ENCODE peak calls at places on chromosomes 4 and X, in ten cellular contexts. One of them, this sample, is unnamed. For H3K4me1, the result is how much of the 10 kb centered on the place peaks cover.

GRCh38 chrX:48153769-48154168 is 23.3 kb downstream of the SPACA5B start:
- DNase-seq in H9: no peak
- DNase-seq in esophagus squamous epithelium: no peak
- DNase-seq in OCI-LY7: no peak
- DNase-seq in upper lobe of right lung: no peak
- DNase-seq in PC-3: no peak
- DNase-seq in CD4-positive, alpha-beta memory T cell: no peak
- DNase-seq in sigmoid colon: no peak
- DNase-seq in GM23248: no peak
- DNase-seq in aorta: no peak
- DNase-seq in this sample: no peak

GRCh38 chr4:186857793-186858192 is 134.1 kb upstream of the FAT1 start:
- DNase-seq in H9: no peak
- DNase-seq in esophagus squamous epithelium: no peak
- DNase-seq in OCI-LY7: no peak
- DNase-seq in upper lobe of right lung: no peak
- DNase-seq in PC-3: no peak
- DNase-seq in CD4-positive, alpha-beta memory T cell: no peak
- DNase-seq in sigmoid colon: no peak
- DNase-seq in GM23248: no peak
- DNase-seq in aorta: no peak
- DNase-seq in this sample: no peak

GRCh38 chrX:404656-405055 is 17.9 kb upstream of the PPP2R3B start:
- DNase-seq in H9: no peak
- DNase-seq in esophagus squamous epithelium: no peak
- DNase-seq in OCI-LY7: no peak
- DNase-seq in upper lobe of right lung: no peak
- DNase-seq in PC-3: no peak
- DNase-seq in CD4-positive, alpha-beta memory T cell: no peak
- DNase-seq in sigmoid colon: no peak
- DNase-seq in GM23248: no peak
- DNase-seq in aorta: no peak
- DNase-seq in this sample: no peak

GRCh38 chr4:101515099-101515498 is 167.8 kb upstream of the PPP3CA start:
- DNase-seq in H9: no peak
- DNase-seq in esophagus squamous epithelium: no peak
- DNase-seq in OCI-LY7: no peak
- DNase-seq in upper lobe of right lung: no peak
- DNase-seq in PC-3: no peak
- DNase-seq in CD4-positive, alpha-beta memory T cell: no peak
- DNase-seq in sigmoid colon: no peak
- DNase-seq in GM23248: no peak
- DNase-seq in aorta: no peak
- DNase-seq in this sample: no peak

GRCh38 chr4:139317635-139318034 is 15.4 kb upstream of the NDUFC1 start:
- DNase-seq in H9: no peak
- DNase-seq in esophagus squamous epithelium: no peak
- DNase-seq in OCI-LY7: no peak
- DNase-seq in upper lobe of right lung: no peak
- DNase-seq in PC-3: no peak
- DNase-seq in CD4-positive, alpha-beta memory T cell: no peak
- DNase-seq in sigmoid colon: no peak
- DNase-seq in GM23248: no peak
- DNase-seq in aorta: no peak
- DNase-seq in this sample: no peak

GRCh38 chrX:53288173-53288572 is 6.8 kb upstream of the IQSEC2 start:
- DNase-seq in H9: peak
- DNase-seq in esophagus squamous epithelium: no peak
- DNase-seq in OCI-LY7: no peak
- DNase-seq in upper lobe of right lung: no peak
- DNase-seq in PC-3: no peak
- DNase-seq in CD4-positive, alpha-beta memory T cell: no peak
- DNase-seq in sigmoid colon: no peak
- DNase-seq in GM23248: no peak
- DNase-seq in aorta: peak
- DNase-seq in this sample: peak

GRCh38 chr4:86160423-86160822 is 199.4 kb downstream of the MAPK10 start:
- DNase-seq in H9: no peak
- DNase-seq in esophagus squamous epithelium: no peak
- DNase-seq in OCI-LY7: no peak
- DNase-seq in upper lobe of right lung: no peak
- DNase-seq in PC-3: no peak
- DNase-seq in CD4-positive, alpha-beta memory T cell: no peak
- DNase-seq in sigmoid colon: no peak
- DNase-seq in GM23248: peak
- DNase-seq in aorta: no peak
- DNase-seq in this sample: no peak

GRCh38 chr4:74967324-74967723 is 34.4 kb downstream of the PARM1 start:
- DNase-seq in H9: no peak
- DNase-seq in esophagus squamous epithelium: no peak
- DNase-seq in OCI-LY7: no peak
- DNase-seq in upper lobe of right lung: no peak
- DNase-seq in PC-3: no peak
- DNase-seq in CD4-positive, alpha-beta memory T cell: no peak
- DNase-seq in sigmoid colon: no peak
- DNase-seq in GM23248: no peak
- DNase-seq in aorta: no peak
- DNase-seq in this sample: no peak

GRCh38 chr4:107824367-107825071 is at the start of gene SGMS2:
- DNase-seq in H9: peak
- DNase-seq in esophagus squamous epithelium: peak
- DNase-seq in OCI-LY7: no peak
- DNase-seq in upper lobe of right lung: peak
- DNase-seq in PC-3: peak
- DNase-seq in CD4-positive, alpha-beta memory T cell: no peak
- DNase-seq in sigmoid colon: peak
- DNase-seq in GM23248: peak
- DNase-seq in aorta: peak
- DNase-seq in this sample: peak

GRCh38 chrX:111270339-111270738 is at the start of gene CAPN6:
- DNase-seq in H9: peak
- DNase-seq in esophagus squamous epithelium: no peak
- DNase-seq in OCI-LY7: no peak
- DNase-seq in upper lobe of right lung: peak
- DNase-seq in PC-3: peak
- DNase-seq in CD4-positive, alpha-beta memory T cell: no peak
- DNase-seq in sigmoid colon: no peak
- DNase-seq in GM23248: peak
- DNase-seq in aorta: peak
- DNase-seq in this sample: no peak

GRCh38 chr4:3198906-3199305 is 50.1 kb upstream of the MSANTD1 start:
- DNase-seq in H9: no peak
- DNase-seq in esophagus squamous epithelium: no peak
- DNase-seq in OCI-LY7: no peak
- DNase-seq in upper lobe of right lung: no peak
- DNase-seq in PC-3: no peak
- DNase-seq in CD4-positive, alpha-beta memory T cell: no peak
- DNase-seq in sigmoid colon: no peak
- DNase-seq in GM23248: no peak
- DNase-seq in aorta: no peak
- DNase-seq in this sample: no peak

GRCh38 chr4:3199661-3200422 is 49.1 kb upstream of the MSANTD1 start:
- DNase-seq in H9: no peak
- DNase-seq in esophagus squamous epithelium: no peak
- DNase-seq in OCI-LY7: no peak
- DNase-seq in upper lobe of right lung: no peak
- DNase-seq in PC-3: no peak
- DNase-seq in CD4-positive, alpha-beta memory T cell: no peak
- DNase-seq in sigmoid colon: no peak
- DNase-seq in GM23248: peak
- DNase-seq in aorta: no peak
- DNase-seq in this sample: no peak

GRCh38 chr4:3196670-3197359 is 52.1 kb upstream of the MSANTD1 start:
- DNase-seq in H9: no peak
- DNase-seq in esophagus squamous epithelium: no peak
- DNase-seq in OCI-LY7: no peak
- DNase-seq in upper lobe of right lung: no peak
- DNase-seq in PC-3: no peak
- DNase-seq in CD4-positive, alpha-beta memory T cell: no peak
- DNase-seq in sigmoid colon: no peak
- DNase-seq in GM23248: no peak
- DNase-seq in aorta: no peak
- DNase-seq in this sample: no peak

GRCh38 chr4:3200423-3201090 is 48.4 kb upstream of the MSANTD1 start:
- DNase-seq in H9: no peak
- DNase-seq in esophagus squamous epithelium: no peak
- DNase-seq in OCI-LY7: no peak
- DNase-seq in upper lobe of right lung: no peak
- DNase-seq in PC-3: no peak
- DNase-seq in CD4-positive, alpha-beta memory T cell: no peak
- DNase-seq in sigmoid colon: no peak
- DNase-seq in GM23248: no peak
- DNase-seq in aorta: no peak
- DNase-seq in this sample: no peak

DNA sequence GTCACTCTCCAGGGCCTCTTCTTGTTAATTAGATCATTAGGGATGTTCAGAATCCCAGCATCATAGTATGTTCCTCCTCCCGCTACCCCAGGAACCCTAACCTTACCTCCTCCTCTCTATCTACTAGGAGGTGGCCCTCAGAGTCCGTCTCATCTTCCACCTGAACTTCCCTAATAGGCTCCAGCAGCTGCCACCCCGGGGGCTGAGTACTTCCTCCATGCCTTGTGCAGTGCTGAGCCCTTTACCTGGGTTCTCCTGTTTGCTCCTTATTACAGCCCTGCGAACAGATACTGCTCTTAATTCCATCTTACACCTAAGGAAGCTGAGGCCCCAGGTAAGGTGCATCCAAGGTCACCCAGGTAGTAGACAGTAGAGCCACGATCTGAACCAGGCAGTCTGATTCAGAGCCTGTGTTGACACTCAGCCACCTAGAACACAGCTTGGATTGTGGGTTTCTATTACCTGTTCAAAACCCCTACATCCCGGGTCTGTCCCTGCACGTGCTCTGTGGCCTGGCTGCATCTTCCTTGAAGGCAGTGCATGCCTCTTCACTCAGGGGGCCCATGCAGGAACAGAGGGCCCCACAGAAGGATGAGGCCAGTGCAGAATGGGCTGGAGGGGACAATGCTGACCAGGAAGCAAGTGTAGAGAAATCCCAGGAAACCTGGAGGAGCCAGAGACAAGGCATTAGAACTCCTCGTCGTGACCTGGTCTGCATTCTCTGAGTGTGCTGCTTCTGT is 51.4 kb upstream of the MSANTD1 start:
- DNase-seq in H9: no peak
- DNase-seq in esophagus squamous epithelium: no peak
- DNase-seq in OCI-LY7: no peak
- DNase-seq in upper lobe of right lung: no peak
- DNase-seq in PC-3: no peak
- DNase-seq in CD4-positive, alpha-beta memory T cell: no peak
- DNase-seq in sigmoid colon: no peak
- DNase-seq in GM23248: no peak
- DNase-seq in aorta: no peak
- DNase-seq in this sample: no peak
- H3K4me1 ChIP-seq in H9: under half
- H3K4me1 ChIP-seq in esophagus squamous epithelium: under half
- H3K4me1 ChIP-seq in OCI-LY7: under half
- H3K4me1 ChIP-seq in upper lobe of right lung: under half
- H3K4me1 ChIP-seq in PC-3: under half
- H3K4me1 ChIP-seq in CD4-positive, alpha-beta memory T cell: half or more
- H3K4me1 ChIP-seq in sigmoid colon: under half
- H3K4me1 ChIP-seq in GM23248: under half
- H3K4me1 ChIP-seq in aorta: under half
- H3K4me1 ChIP-seq in this sample: under half

GRCh38 chr4:116501954-116502353 is 583.4 kb downstream of the TRAM1L1 start:
- DNase-seq in H9: no peak
- DNase-seq in esophagus squamous epithelium: no peak
- DNase-seq in OCI-LY7: no peak
- DNase-seq in upper lobe of right lung: no peak
- DNase-seq in PC-3: no peak
- DNase-seq in CD4-positive, alpha-beta memory T cell: no peak
- DNase-seq in sigmoid colon: no peak
- DNase-seq in GM23248: no peak
- DNase-seq in aorta: no peak
- DNase-seq in this sample: no peak

GRCh38 chr4:116500225-116500624 is 585.2 kb downstream of the TRAM1L1 start:
- DNase-seq in H9: no peak
- DNase-seq in esophagus squamous epithelium: no peak
- DNase-seq in OCI-LY7: no peak
- DNase-seq in upper lobe of right lung: no peak
- DNase-seq in PC-3: no peak
- DNase-seq in CD4-positive, alpha-beta memory T cell: no peak
- DNase-seq in sigmoid colon: no peak
- DNase-seq in GM23248: no peak
- DNase-seq in aorta: no peak
- DNase-seq in this sample: no peak
- H3K4me1 ChIP-seq in H9: under half
- H3K4me1 ChIP-seq in esophagus squamous epithelium: under half
- H3K4me1 ChIP-seq in OCI-LY7: under half
- H3K4me1 ChIP-seq in upper lobe of right lung: under half
- H3K4me1 ChIP-seq in PC-3: under half
- H3K4me1 ChIP-seq in CD4-positive, alpha-beta memory T cell: under half
- H3K4me1 ChIP-seq in sigmoid colon: under half
- H3K4me1 ChIP-seq in GM23248: under half
- H3K4me1 ChIP-seq in aorta: under half
- H3K4me1 ChIP-seq in this sample: under half

DNA sequence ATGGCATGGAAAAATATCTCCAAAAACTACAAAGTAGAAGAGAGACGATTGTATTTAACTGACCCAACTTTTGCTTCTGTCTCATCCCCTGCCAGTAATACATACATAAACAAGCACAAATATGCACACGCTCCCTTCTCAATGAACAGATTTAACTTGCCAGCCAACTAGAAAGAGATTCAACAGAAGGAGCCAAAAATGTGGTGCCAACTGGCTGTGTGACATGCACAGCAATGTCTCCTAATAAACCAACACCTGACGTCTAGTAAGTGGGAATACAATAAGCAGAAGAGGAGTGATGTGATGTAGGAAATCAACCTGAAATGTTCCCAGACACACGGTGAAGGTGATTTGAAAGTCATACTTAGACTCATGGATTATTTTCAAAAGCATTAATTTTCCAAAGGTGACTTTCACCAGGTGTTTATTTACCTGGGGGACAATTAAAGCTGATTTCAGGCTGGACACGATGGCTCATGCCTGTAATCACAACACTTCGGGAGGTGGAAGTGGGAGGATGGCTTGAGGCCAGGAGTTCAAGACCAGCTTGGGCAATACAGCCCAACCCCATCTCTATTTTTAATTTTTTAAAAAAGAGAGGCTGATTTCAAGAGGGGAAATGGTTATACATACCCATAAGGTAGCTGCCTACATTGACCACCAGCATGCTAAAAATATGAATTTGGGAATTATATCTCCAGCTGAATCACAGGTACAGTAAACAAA is 33.7 kb downstream of the SH3RF1 start:
- DNase-seq in H9: no peak
- DNase-seq in esophagus squamous epithelium: no peak
- DNase-seq in OCI-LY7: no peak
- DNase-seq in upper lobe of right lung: no peak
- DNase-seq in PC-3: no peak
- DNase-seq in CD4-positive, alpha-beta memory T cell: no peak
- DNase-seq in sigmoid colon: no peak
- DNase-seq in GM23248: no peak
- DNase-seq in aorta: no peak
- DNase-seq in this sample: no peak
- H3K4me1 ChIP-seq in H9: under half
- H3K4me1 ChIP-seq in esophagus squamous epithelium: under half
- H3K4me1 ChIP-seq in OCI-LY7: under half
- H3K4me1 ChIP-seq in upper lobe of right lung: under half
- H3K4me1 ChIP-seq in PC-3: under half
- H3K4me1 ChIP-seq in CD4-positive, alpha-beta memory T cell: under half
- H3K4me1 ChIP-seq in sigmoid colon: under half
- H3K4me1 ChIP-seq in GM23248: half or more
- H3K4me1 ChIP-seq in aorta: under half
- H3K4me1 ChIP-seq in this sample: under half

GRCh38 chrX:10032147-10032546 is 65.0 kb downstream of the CLDN34 start:
- DNase-seq in H9: no peak
- DNase-seq in esophagus squamous epithelium: no peak
- DNase-seq in OCI-LY7: no peak
- DNase-seq in upper lobe of right lung: no peak
- DNase-seq in PC-3: no peak
- DNase-seq in CD4-positive, alpha-beta memory T cell: no peak
- DNase-seq in sigmoid colon: peak
- DNase-seq in GM23248: no peak
- DNase-seq in aorta: no peak
- DNase-seq in this sample: no peak
- H3K4me1 ChIP-seq in H9: under half
- H3K4me1 ChIP-seq in esophagus squamous epithelium: under half
- H3K4me1 ChIP-seq in OCI-LY7: under half
- H3K4me1 ChIP-seq in upper lobe of right lung: under half
- H3K4me1 ChIP-seq in PC-3: under half
- H3K4me1 ChIP-seq in CD4-positive, alpha-beta memory T cell: under half
- H3K4me1 ChIP-seq in sigmoid colon: under half
- H3K4me1 ChIP-seq in GM23248: under half
- H3K4me1 ChIP-seq in aorta: under half
- H3K4me1 ChIP-seq in this sample: under half

This sample was measured in right atrium auricular region.